ENCODE peak calls at places on chromosomes 1 and 21, in seven cellular contexts. N, Q, J, Y, G, T and F are unnamed samples.

GRCh38 chr1:107057197-107058133 is 991 bp downstream of the PRMT6 start:
- DNase-seq in N (no peak), Q (peak), J (peak), Y (no peak), G (peak), T (peak), F (peak)

GRCh38 chr1:20701446-20701845 is 16.4 kb downstream of the KIF17 start:
- DNase-seq in N (no peak), Q (no peak), J (no peak), Y (no peak), G (no peak), T (no peak), F (no peak)

GRCh38 chr1:84164156-84164555 is 20.1 kb downstream of the PRKACB start:
- DNase-seq in N (no peak), Q (no peak), J (no peak), Y (no peak), G (no peak), T (no peak), F (no peak)

GRCh38 chr1:64295566-64295965 is 92.1 kb downstream of the UBE2U start:
- DNase-seq in N (no peak), Q (no peak), J (no peak), Y (no peak), G (no peak), T (peak), F (no peak)

GRCh38 chr1:18109756-18110597 is 2.4 kb downstream of the IGSF21 start:
- DNase-seq in N (peak), Q (no peak), J (no peak), Y (no peak), G (peak), T (no peak), F (peak)

GRCh38 chr21:45513003-45513706 is 29.1 kb downstream of the SLC19A1 start:
- DNase-seq in N (no peak), Q (peak), J (no peak), Y (no peak), G (peak), T (no peak), F (peak)

GRCh38 chr1:107935396-107936064 is 29.4 kb downstream of the VAV3 start:
- DNase-seq in N (no peak), Q (no peak), J (no peak), Y (no peak), G (no peak), T (no peak), F (no peak)

GRCh38 chr1:6593810-6594209 is 8.9 kb downstream of the KLHL21 start:
- DNase-seq in N (no peak), Q (no peak), J (no peak), Y (no peak), G (no peak), T (no peak), F (no peak)

GRCh38 chr1:240352769-240353168 is 259.2 kb downstream of the GREM2 start:
- DNase-seq in N (no peak), Q (no peak), J (no peak), Y (no peak), G (no peak), T (peak), F (no peak)

GRCh38 chr1:236039736-236040670 is 24.9 kb downstream of the NID1 start:
- DNase-seq in N (no peak), Q (no peak), J (peak), Y (no peak), G (no peak), T (peak), F (peak)

GRCh38 chr1:23798662-23799142 is 1.9 kb downstream of the GALE start:
- DNase-seq in N (no peak), Q (no peak), J (no peak), Y (no peak), G (no peak), T (no peak), F (peak)

GRCh38 chr1:241647658-241648057 is 4.4 kb upstream of the WDR64 start:
- DNase-seq in N (no peak), Q (no peak), J (no peak), Y (no peak), G (no peak), T (no peak), F (no peak)

GRCh38 chr21:37877888-37878684 is 38.2 kb downstream of the KCNJ6 start:
- DNase-seq in N (no peak), Q (no peak), J (no peak), Y (no peak), G (no peak), T (no peak), F (no peak)

GRCh38 chr1:103958699-103959098 is 209.0 kb downstream of the AMY1C start:
- DNase-seq in N (no peak), Q (no peak), J (no peak), Y (no peak), G (no peak), T (no peak), F (no peak)

GRCh38 chr1:19210772-19211549 is 895 bp upstream of the UBR4 start:
- DNase-seq in N (no peak), Q (no peak), J (no peak), Y (no peak), G (no peak), T (peak), F (no peak)

GRCh38 chr1:187491082-187491720 is 662.5 kb downstream of the PLA2G4A start:
- DNase-seq in N (peak), Q (no peak), J (no peak), Y (no peak), G (no peak), T (peak), F (no peak)

GRCh38 chr1:206921772-206922265 is at the start of gene FCMR:
- DNase-seq in N (no peak), Q (no peak), J (no peak), Y (no peak), G (no peak), T (no peak), F (no peak)

GRCh38 chr1:966603-967295 is 467 bp downstream of the PLEKHN1 start:
- DNase-seq in N (peak), Q (no peak), J (no peak), Y (no peak), G (peak), T (peak), F (peak)

GRCh38 chr21:41770901-41771624 is 4.2 kb upstream of the RIPK4 start:
- DNase-seq in N (no peak), Q (no peak), J (no peak), Y (no peak), G (no peak), T (no peak), F (no peak)

GRCh38 chr1:97796716-97797115 is 124.1 kb downstream of the DPYD start:
- DNase-seq in N (no peak), Q (no peak), J (no peak), Y (no peak), G (no peak), T (peak), F (no peak)

GRCh38 chr1:241716915-241717651 is 65.0 kb downstream of the WDR64 start:
- DNase-seq in N (no peak), Q (no peak), J (no peak), Y (no peak), G (no peak), T (no peak), F (no peak)

GRCh38 chr1:47558601-47559593 is 121.1 kb downstream of the FOXD2 start:
- DNase-seq in N (peak), Q (no peak), J (no peak), Y (no peak), G (no peak), T (no peak), F (peak)

GRCh38 chr1:61887076-61887867 is 145.0 kb downstream of the PATJ start:
- DNase-seq in N (no peak), Q (no peak), J (no peak), Y (no peak), G (no peak), T (no peak), F (no peak)

GRCh38 chr1:44675186-44675585 is 672 bp downstream of the ARMH1 start:
- DNase-seq in N (no peak), Q (no peak), J (no peak), Y (no peak), G (no peak), T (no peak), F (no peak)

GRCh38 chr21:44949161-44950015 is 9.6 kb downstream of the SLX9 start:
- DNase-seq in N (peak), Q (peak), J (peak), Y (no peak), G (peak), T (peak), F (peak)

GRCh38 chr1:3132685-3133084 is 63.7 kb downstream of the PRDM16 start:
- DNase-seq in N (no peak), Q (no peak), J (no peak), Y (no peak), G (no peak), T (no peak), F (no peak)

GRCh38 chr1:89487972-89488371 is 36.7 kb upstream of the LRRC8B start:
- DNase-seq in N (no peak), Q (no peak), J (no peak), Y (no peak), G (no peak), T (no peak), F (no peak)

GRCh38 chr1:91685994-91686393 is 185.3 kb downstream of the CDC7 start:
- DNase-seq in N (no peak), Q (no peak), J (no peak), Y (peak), G (no peak), T (no peak), F (no peak)

GRCh38 chr1:181221078-181221477 is 132.6 kb downstream of the IER5 start:
- DNase-seq in N (no peak), Q (no peak), J (no peak), Y (no peak), G (no peak), T (no peak), F (no peak)

GRCh38 chr21:14581902-14582457 is 35.9 kb upstream of the SAMSN1 start:
- DNase-seq in N (no peak), Q (no peak), J (no peak), Y (no peak), G (no peak), T (no peak), F (no peak)

GRCh38 chr1:56975446-56975845 is 9.6 kb upstream of the C8B start:
- DNase-seq in N (no peak), Q (no peak), J (no peak), Y (no peak), G (no peak), T (no peak), F (no peak)

GRCh38 chr1:15358565-15359133 is 51.0 kb upstream of the EFHD2 start:
- DNase-seq in N (no peak), Q (no peak), J (no peak), Y (no peak), G (no peak), T (no peak), F (no peak)

GRCh38 chr1:115880981-115881672 is 40.2 kb upstream of the NHLH2 start:
- DNase-seq in N (no peak), Q (no peak), J (no peak), Y (no peak), G (no peak), T (no peak), F (no peak)

GRCh38 chr1:179369751-179370341 is 4.1 kb downstream of the AXDND1 start:
- DNase-seq in N (peak), Q (no peak), J (no peak), Y (no peak), G (no peak), T (peak), F (no peak)

GRCh38 chr1:98749152-98749756 is 87.7 kb downstream of the SNX7 start:
- DNase-seq in N (no peak), Q (no peak), J (no peak), Y (no peak), G (no peak), T (peak), F (no peak)

GRCh38 chr1:201904579-201904978 is 15.9 kb downstream of the SHISA4 start:
- DNase-seq in N (no peak), Q (no peak), J (peak), Y (no peak), G (no peak), T (peak), F (no peak)

GRCh38 chr1:18965206-18966173 is 9.0 kb upstream of the IFFO2 start:
- DNase-seq in N (no peak), Q (no peak), J (no peak), Y (no peak), G (no peak), T (peak), F (no peak)

GRCh38 chr21:45330075-45330781 is 42.5 kb upstream of the POFUT2 start:
- DNase-seq in N (peak), Q (no peak), J (peak), Y (no peak), G (peak), T (peak), F (peak)

DNA sequence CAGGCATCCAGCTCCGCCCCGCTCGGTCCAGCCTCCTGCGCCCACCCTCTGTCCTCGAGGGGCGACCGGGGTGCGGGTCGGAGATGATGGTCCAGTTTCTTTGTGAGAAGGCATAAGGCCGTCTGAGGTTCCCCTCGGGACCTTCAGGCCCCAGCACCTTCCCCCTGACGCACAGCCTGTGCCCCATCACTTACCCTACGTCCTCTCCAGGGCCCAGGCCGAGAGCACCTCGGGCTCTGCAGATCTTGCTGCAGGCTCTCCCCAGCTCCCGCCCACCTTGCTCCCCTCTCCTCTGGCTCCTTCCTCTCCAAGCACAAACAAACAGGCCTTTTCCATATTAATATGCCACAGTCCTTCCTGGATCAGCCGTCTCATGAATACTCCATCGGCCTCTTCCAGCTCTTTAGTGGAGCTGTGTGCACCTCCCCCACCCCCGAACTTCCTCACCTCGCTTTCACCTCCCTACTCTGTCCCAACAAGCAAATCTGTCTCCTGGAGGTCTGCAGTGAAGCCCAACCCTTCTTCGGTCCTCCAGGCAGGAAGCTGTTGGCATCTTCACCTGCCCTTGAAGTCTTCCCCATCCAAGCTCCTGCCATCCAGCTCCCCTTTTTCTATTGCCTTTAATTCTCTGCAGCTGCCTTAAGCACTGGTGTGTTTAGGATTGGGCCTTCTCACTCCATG is 448 bp upstream of the COL9A2 start:
- DNase-seq in N (no peak), Q (peak), J (no peak), Y (no peak), G (no peak), T (no peak), F (no peak)
- H3K4me3 ChIP-seq in N (no peak), Q (peak), J (no peak), Y (peak), G (peak), T (no peak), F (peak)

GRCh38 chr1:27634166-27634981 is 611 bp downstream of the FGR start:
- DNase-seq in N (no peak), Q (no peak), J (no peak), Y (no peak), G (peak), T (no peak), F (peak)
- TF ChIP-seq POLR2A in N (no peak), Q (no peak), J (no peak), Y (no peak), G (peak), T (no peak), F (peak)

GRCh38 chr1:34070201-34070836 is 94.7 kb downstream of the CSMD2 start:
- DNase-seq in N (no peak), Q (no peak), J (no peak), Y (no peak), G (no peak), T (no peak), F (no peak)

GRCh38 chr1:34066921-34067603 is 98.0 kb downstream of the CSMD2 start:
- DNase-seq in N (no peak), Q (no peak), J (no peak), Y (no peak), G (no peak), T (peak), F (no peak)
- H3K4me3 ChIP-seq in N (no peak), Q (no peak), J (no peak), Y (no peak), G (no peak), T (no peak), F (no peak)

GRCh38 chr1:156056326-156056849 is 1.8 kb downstream of the LAMTOR2 start:
- DNase-seq in N (no peak), Q (no peak), J (no peak), Y (no peak), G (no peak), T (no peak), F (no peak)
- TF ChIP-seq POLR2A in N (no peak), Q (no peak), J (no peak), Y (no peak), G (no peak), T (no peak), F (no peak)

GRCh38 chr1:21935891-21936365 is 1.2 kb downstream of the HSPG2 start:
- DNase-seq in N (no peak), Q (no peak), J (no peak), Y (no peak), G (no peak), T (no peak), F (no peak)

GRCh38 chr1:21937034-21937371 is at the start of gene HSPG2:
- DNase-seq in N (no peak), Q (no peak), J (no peak), Y (no peak), G (no peak), T (no peak), F (no peak)

GRCh38 chr1:21936366-21937031 is 611 bp downstream of the HSPG2 start:
- DNase-seq in N (no peak), Q (no peak), J (peak), Y (no peak), G (no peak), T (no peak), F (no peak)

GRCh38 chr1:21933397-21934248 is 3.5 kb downstream of the HSPG2 start:
- DNase-seq in N (no peak), Q (no peak), J (peak), Y (no peak), G (peak), T (no peak), F (peak)

DNA sequence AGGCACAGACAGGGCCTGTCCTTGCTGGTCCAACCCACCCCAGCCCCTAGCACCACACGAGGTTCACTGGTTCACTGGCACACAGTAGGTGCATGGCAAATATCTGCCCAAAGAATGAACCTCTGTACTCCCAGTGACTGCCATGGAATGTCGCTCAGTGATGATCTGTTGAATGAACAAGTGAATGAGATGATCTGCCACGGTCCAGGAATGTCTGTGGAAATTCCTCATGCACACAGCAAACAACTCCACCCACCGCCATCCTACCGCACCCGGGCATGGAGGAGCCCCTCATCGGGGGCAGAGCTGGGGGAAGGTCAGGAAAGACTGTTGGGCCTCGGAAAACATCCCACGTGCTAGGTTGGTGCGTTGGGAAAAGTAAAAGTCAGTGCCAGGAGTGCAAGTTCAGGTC is 1.7 kb downstream of the HSPG2 start:
- DNase-seq in N (no peak), Q (no peak), J (no peak), Y (no peak), G (no peak), T (peak), F (no peak)
- H3K4me3 ChIP-seq in N (peak), Q (peak), J (peak), Y (peak), G (peak), T (peak), F (peak)

GRCh38 chr1:31957701-31958674 is 19.8 kb upstream of the PTP4A2 start:
- DNase-seq in N (no peak), Q (no peak), J (no peak), Y (no peak), G (no peak), T (no peak), F (no peak)

GRCh38 chr1:31952825-31953220 is 14.7 kb upstream of the PTP4A2 start:
- DNase-seq in N (no peak), Q (no peak), J (no peak), Y (no peak), G (no peak), T (no peak), F (no peak)

GRCh38 chr1:31951276-31951675 is 13.1 kb upstream of the PTP4A2 start:
- DNase-seq in N (no peak), Q (no peak), J (no peak), Y (no peak), G (no peak), T (no peak), F (no peak)

GRCh38 chr1:31955917-31956736 is 18.0 kb upstream of the PTP4A2 start:
- DNase-seq in N (peak), Q (peak), J (peak), Y (peak), G (peak), T (peak), F (peak)

GRCh38 chr1:31954607-31955283 is 16.6 kb upstream of the PTP4A2 start:
- DNase-seq in N (peak), Q (peak), J (peak), Y (peak), G (peak), T (peak), F (peak)
- TF ChIP-seq POLR2A in N (no peak), Q (no peak), J (peak), Y (no peak), G (peak), T (peak), F (peak)